ENCODE peak calls at places on chromosomes 4 and X, in seven cellular contexts. O is brain microvascular endothelial cell; A is colonic mucosa; X is stomach; D is CD8-positive, alpha-beta memory T cell; R is left ventricle myocardium inferior; U is GM12878. F is an unnamed sample. For H3K36me3, the result is how much of the 10 kb centered on the place peaks cover.

GRCh38 chr4:185839770-185840169 is 27.8 kb upstream of the SORBS2 start:
- DNase-seq in O (peak), A (no peak), X (no peak), D (no peak), R (no peak), U (no peak), F (no peak)

GRCh38 chr4:147590249-147590920 is 26.8 kb upstream of the TMEM184C start:
- DNase-seq in O (peak), A (peak), X (peak), D (peak), R (peak), U (no peak), F (no peak)

GRCh38 chr4:76689079-76689817 is 208.7 kb downstream of the SOWAHB start:
- DNase-seq in O (no peak), A (peak), X (peak), D (no peak), R (peak), U (no peak), F (peak)

GRCh38 chrX:86171366-86171765 is 23.1 kb downstream of the DACH2 start:
- DNase-seq in O (peak), A (no peak), X (no peak), D (no peak), R (no peak), U (no peak), F (no peak)

GRCh38 chr4:8571702-8572685 is 8.2 kb upstream of the GPR78 start:
- DNase-seq in O (no peak), A (no peak), X (no peak), D (no peak), R (no peak), U (no peak), F (no peak)

GRCh38 chr4:28378109-28378830 is 1517.6 kb downstream of the STIM2 start:
- DNase-seq in O (no peak), A (no peak), X (no peak), D (no peak), R (no peak), U (no peak), F (no peak)

GRCh38 chr4:176274441-176274840 is 5.4 kb upstream of the ASB5 start:
- DNase-seq in O (no peak), A (no peak), X (no peak), D (no peak), R (no peak), U (no peak), F (no peak)

GRCh38 chr4:103786014-103786413 is 66.2 kb upstream of the TACR3 start:
- DNase-seq in O (peak), A (no peak), X (no peak), D (no peak), R (no peak), U (peak), F (peak)

GRCh38 chr4:120555058-120555457 is 367.5 kb downstream of the PRDM5 start:
- DNase-seq in O (no peak), A (no peak), X (no peak), D (no peak), R (no peak), U (no peak), F (no peak)

GRCh38 chrX:50707955-50708694 is 105.9 kb downstream of the SHROOM4 start:
- DNase-seq in O (no peak), A (no peak), X (no peak), D (no peak), R (no peak), U (no peak), F (no peak)

GRCh38 chr4:114378306-114378903 is 220.2 kb upstream of the UGT8 start:
- DNase-seq in O (peak), A (no peak), X (no peak), D (no peak), R (no peak), U (no peak), F (no peak)

GRCh38 chr4:141636771-141637460 is 533 bp downstream of the IL15 start:
- DNase-seq in O (no peak), A (peak), X (peak), D (peak), R (peak), U (no peak), F (peak)

GRCh38 chr4:78032446-78032845 is 24.7 kb upstream of the FRAS1 start:
- DNase-seq in O (no peak), A (no peak), X (no peak), D (no peak), R (no peak), U (no peak), F (no peak)

GRCh38 chr4:176425035-176425434 is 105.3 kb downstream of the SPCS3 start:
- DNase-seq in O (no peak), A (no peak), X (no peak), D (no peak), R (no peak), U (no peak), F (no peak)

GRCh38 chrX:109533631-109534030 is 3.0 kb upstream of the NXT2 start:
- DNase-seq in O (peak), A (no peak), X (no peak), D (no peak), R (no peak), U (no peak), F (no peak)

GRCh38 chr4:8745828-8746225 is 125.8 kb downstream of the HMX1 start:
- DNase-seq in O (no peak), A (no peak), X (no peak), D (no peak), R (no peak), U (no peak), F (no peak)

GRCh38 chr4:972651-973424 is 531 bp downstream of the DGKQ start:
- DNase-seq in O (no peak), A (peak), X (peak), D (peak), R (peak), U (no peak), F (peak)

GRCh38 chr4:125303821-125304220 is 10.9 kb upstream of the FAT4 start:
- DNase-seq in O (no peak), A (no peak), X (no peak), D (no peak), R (no peak), U (no peak), F (no peak)

GRCh38 chr4:40553995-40554394 is 75.7 kb downstream of the RBM47 start:
- DNase-seq in O (no peak), A (no peak), X (no peak), D (no peak), R (no peak), U (no peak), F (no peak)

GRCh38 chr4:165192500-165192898 is 14.9 kb upstream of the KLHL2 start:
- DNase-seq in O (no peak), A (no peak), X (no peak), D (no peak), R (no peak), U (no peak), F (no peak)

GRCh38 chr4:122305853-122306252 is 73.0 kb upstream of the ADAD1 start:
- DNase-seq in O (no peak), A (no peak), X (no peak), D (no peak), R (no peak), U (no peak), F (no peak)
- H3K36me3 ChIP-seq in O (under half), A (under half), X (half or more), D (under half), R (half or more), U (under half), F (under half)

GRCh38 chr4:3220586-3221494 is 28.1 kb upstream of the MSANTD1 start:
- DNase-seq in O (no peak), A (no peak), X (no peak), D (no peak), R (peak), U (no peak), F (no peak)
- H3K36me3 ChIP-seq in O (half or more), A (under half), X (half or more), D (half or more), R (half or more), U (under half), F (half or more)

GRCh38 chr4:153623491-153623890 is 60.6 kb upstream of the TLR2 start:
- DNase-seq in O (no peak), A (no peak), X (no peak), D (no peak), R (no peak), U (no peak), F (no peak)
- H3K36me3 ChIP-seq in O (under half), A (under half), X (half or more), D (half or more), R (half or more), U (under half), F (under half)

GRCh38 chr4:89357346-89357745 is 49.7 kb upstream of the GPRIN3 start:
- DNase-seq in O (no peak), A (no peak), X (no peak), D (no peak), R (no peak), U (no peak), F (no peak)

GRCh38 chr4:89357787-89358186 is 50.2 kb upstream of the GPRIN3 start:
- DNase-seq in O (no peak), A (no peak), X (no peak), D (no peak), R (no peak), U (no peak), F (no peak)

GRCh38 chr4:89353514-89353913 is 45.9 kb upstream of the GPRIN3 start:
- DNase-seq in O (no peak), A (no peak), X (no peak), D (no peak), R (no peak), U (no peak), F (no peak)

GRCh38 chr4:89358935-89359364 is 51.4 kb upstream of the GPRIN3 start:
- DNase-seq in O (no peak), A (no peak), X (no peak), D (no peak), R (no peak), U (no peak), F (no peak)

DNA sequence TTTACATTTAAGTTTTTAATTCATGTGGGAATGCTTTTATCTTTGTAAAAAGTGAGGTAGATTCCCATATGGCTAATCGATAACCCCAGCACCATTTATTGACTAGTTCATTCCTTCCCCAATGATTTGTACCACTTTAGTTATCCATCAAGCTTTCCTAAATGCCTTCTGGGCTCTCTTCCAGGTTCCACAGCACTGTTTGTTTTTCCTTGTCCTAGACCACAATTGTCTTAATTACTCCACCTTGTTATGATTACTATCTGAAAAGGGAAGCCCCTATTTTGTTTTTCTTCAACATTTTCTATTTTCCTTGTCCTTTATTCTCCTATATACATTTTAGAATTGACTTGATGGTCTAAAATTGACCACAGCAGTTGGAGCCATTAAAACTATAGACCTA is 48.5 kb upstream of the GPRIN3 start:
- DNase-seq in O (no peak), A (peak), X (peak), D (no peak), R (no peak), U (no peak), F (no peak)
- H3K36me3 ChIP-seq in O (under half), A (under half), X (under half), D (under half), R (under half), U (under half), F (under half)

DNA sequence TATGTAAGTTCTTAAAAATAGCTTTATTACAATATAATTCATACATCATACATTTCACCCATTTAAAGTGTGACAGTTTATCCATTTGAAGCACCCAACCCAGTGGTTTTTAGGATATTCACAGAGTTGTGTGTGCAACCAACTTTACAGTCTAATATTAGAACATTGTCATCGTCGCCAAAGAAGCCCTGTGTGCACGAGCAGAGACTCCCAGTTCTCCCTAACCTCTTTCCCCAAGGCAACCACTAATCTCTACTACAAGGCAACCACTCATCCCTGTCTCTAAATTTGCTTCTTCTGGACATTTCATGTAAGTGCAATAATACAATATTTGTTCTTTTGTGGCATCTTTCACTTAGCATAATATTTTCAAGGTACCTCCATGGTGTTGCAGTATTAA is 47.7 kb downstream of the CLDN22 start:
- DNase-seq in O (no peak), A (no peak), X (no peak), D (no peak), R (no peak), U (no peak), F (no peak)
- H3K36me3 ChIP-seq in O (under half), A (under half), X (half or more), D (under half), R (half or more), U (under half), F (under half)

F was measured in GM06990.